ENCODE peak calls at places on chromosomes 16 and 17, in four cellular contexts. G, K, C and N are unnamed samples.

GRCh38 chr16:78122774-78123315 is 23.4 kb downstream of the WWOX start:
- DNase-seq in G (no peak), K (peak), C (peak), N (peak)

GRCh38 chr16:31696968-31697743 is 169.5 kb downstream of the AHSP start:
- DNase-seq in G (no peak), K (no peak), C (no peak), N (no peak)

GRCh38 chr17:19386974-19387920 is at the start of gene MFAP4:
- DNase-seq in G (no peak), K (no peak), C (peak), N (peak)

GRCh38 chr17:38861399-38861843 is 7.9 kb upstream of the RPL23 start:
- DNase-seq in G (no peak), K (no peak), C (no peak), N (no peak)

GRCh38 chr16:78437352-78437968 is 338.0 kb downstream of the WWOX start:
- DNase-seq in G (peak), K (peak), C (no peak), N (peak)

GRCh38 chr17:78611636-78612035 is 34.4 kb upstream of the DNAH17 start:
- DNase-seq in G (no peak), K (no peak), C (no peak), N (no peak)

GRCh38 chr16:57530104-57530522 is 6.3 kb downstream of the CCDC102A start:
- DNase-seq in G (peak), K (peak), C (no peak), N (no peak)

GRCh38 chr17:28020515-28020914 is 22.0 kb upstream of the NLK start:
- DNase-seq in G (no peak), K (no peak), C (no peak), N (no peak)

GRCh38 chr16:54673353-54673752 is 257.3 kb upstream of the IRX5 start:
- DNase-seq in G (no peak), K (no peak), C (no peak), N (no peak)

GRCh38 chr16:31569360-31569717 is 41.6 kb downstream of the AHSP start:
- DNase-seq in G (no peak), K (no peak), C (no peak), N (no peak)

GRCh38 chr17:39231587-39232551 is 6.1 kb upstream of the STAC2 start:
- DNase-seq in G (peak), K (peak), C (no peak), N (no peak)

GRCh38 chr17:74545456-74546230 is at the start of gene CD300C:
- DNase-seq in G (no peak), K (no peak), C (no peak), N (no peak)

GRCh38 chr16:31138621-31139578 is 3.4 kb upstream of the PRSS8 start:
- DNase-seq in G (no peak), K (peak), C (peak), N (no peak)

GRCh38 chr17:81720267-81721071 is 8.4 kb downstream of the SLC25A10 start:
- DNase-seq in G (no peak), K (no peak), C (no peak), N (no peak)

GRCh38 chr17:73455767-73456166 is 144.0 kb upstream of the CDC42EP4 start:
- DNase-seq in G (no peak), K (no peak), C (no peak), N (no peak)

GRCh38 chr17:77503916-77504651 is 363.3 kb downstream of the SEC14L1 start:
- DNase-seq in G (no peak), K (peak), C (no peak), N (no peak)

GRCh38 chr16:6232060-6232459 is 1100.6 kb upstream of the RBFOX1 start:
- DNase-seq in G (no peak), K (no peak), C (no peak), N (no peak)

GRCh38 chr17:2906907-2907306 is 110.7 kb downstream of the RAP1GAP2 start:
- DNase-seq in G (no peak), K (no peak), C (no peak), N (no peak)

GRCh38 chr16:60203525-60204124 is 1469.5 kb upstream of the GOT2 start:
- DNase-seq in G (no peak), K (no peak), C (no peak), N (peak)